ENCODE peak calls at places on chromosomes 6 and 20, in seven cellular contexts. M is ELR, N is choroid plexus epithelial cell, F is NCI-H748 treated with DMSO at 0.1 percent for 48 hours, I is glutamatergic neuron, T is cerebellum, B is coronary artery. H is an unnamed sample.

GRCh38 chr20:25204550-25205276 is 9.2 kb downstream of the ENTPD6 start:
- DNase-seq in M (no peak), N (no peak), F (no peak), I (no peak), T (no peak), B (no peak), H (peak; percentile 42)

GRCh38 chr6:41940759-41941279 is 789 bp downstream of the CCND3 start:
- DNase-seq in M (peak; percentile 63), N (no peak), F (no peak), I (peak; percentile 50), T (peak; percentile 41), B (peak; percentile 76), H (no peak)

GRCh38 chr6:30804333-30804732 is 60.0 kb upstream of the IER3 start:
- DNase-seq in M (no peak), N (no peak), F (no peak), I (no peak), T (no peak), B (no peak), H (no peak)

GRCh38 chr6:156955494-156956183 is 178.5 kb downstream of the ARID1B start:
- DNase-seq in M (no peak), N (peak; percentile 65), F (no peak), I (no peak), T (peak; percentile 80), B (no peak), H (no peak)

GRCh38 chr20:831251-831650 is 2.3 kb upstream of the FAM110A start:
- DNase-seq in M (no peak), N (no peak), F (no peak), I (no peak), T (no peak), B (no peak), H (no peak)

GRCh38 chr6:583116-583515 is 73.8 kb downstream of the HUS1B start:
- DNase-seq in M (no peak), N (no peak), F (no peak), I (no peak), T (no peak), B (no peak), H (no peak)

GRCh38 chr20:53826597-53827291 is 233.1 kb upstream of the ZNF217 start:
- DNase-seq in M (no peak), N (peak; percentile 15), F (no peak), I (no peak), T (no peak), B (no peak), H (no peak)

GRCh38 chr6:141594874-141595273 is 537.9 kb upstream of the GJE1 start:
- DNase-seq in M (peak; percentile 25), N (peak; percentile 14), F (no peak), I (no peak), T (no peak), B (no peak), H (no peak)

GRCh38 chr6:125611573-125612399 is 137.6 kb upstream of the HEY2 start:
- DNase-seq in M (no peak), N (peak; percentile 61), F (peak; percentile 53), I (no peak), T (no peak), B (no peak), H (no peak)

GRCh38 chr6:7290079-7290478 is 22.9 kb downstream of the SSR1 start:
- DNase-seq in M (no peak), N (no peak), F (no peak), I (no peak), T (no peak), B (no peak), H (no peak)

GRCh38 chr20:6692566-6693168 is 74.8 kb upstream of the BMP2 start:
- DNase-seq in M (no peak), N (no peak), F (no peak), I (no peak), T (no peak), B (no peak), H (no peak)

GRCh38 chr20:37475258-37475657 is 45.8 kb upstream of the NNAT start:
- DNase-seq in M (no peak), N (no peak), F (no peak), I (no peak), T (peak; percentile 42), B (no peak), H (no peak)

GRCh38 chr20:52191436-52192295 is at the start of gene ZFP64:
- DNase-seq in M (peak; percentile 86), N (peak; percentile 75), F (no peak), I (peak; percentile 78), T (peak; percentile 84), B (peak; percentile 82), H (no peak)

GRCh38 chr20:11112837-11113236 is 439.0 kb upstream of the JAG1 start:
- DNase-seq in M (peak; percentile 31), N (no peak), F (peak; percentile 93), I (no peak), T (no peak), B (no peak), H (no peak)

GRCh38 chr6:157715766-157716171 is 107.3 kb upstream of the SNX9 start:
- DNase-seq in M (peak; percentile 46), N (peak; percentile 97), F (no peak), I (no peak), T (no peak), B (peak; percentile 88), H (peak; percentile 94)

H was measured in vagina.